ENCODE peak calls at places on chromosomes 16 and 17, in six cellular contexts. B, A, P, M, D and W are unnamed samples. For H3K4me1, the result is how much of the 10 kb centered on the place peaks cover.

GRCh38 chr16:29029168-29029994 is 44.5 kb downstream of the LAT start:
- DNase-seq in B (peak), A (no peak), P (no peak), M (peak), D (peak), W (peak)

GRCh38 chr17:5530265-5530782 is 44.0 kb downstream of the MIS12 start:
- DNase-seq in B (no peak), A (no peak), P (no peak), M (no peak), D (no peak), W (no peak)

GRCh38 chr16:31382485-31383161 is 10.5 kb upstream of the ITGAD start:
- DNase-seq in B (no peak), A (peak), P (peak), M (peak), D (peak), W (no peak)

GRCh38 chr17:6682339-6682738 is 30.8 kb downstream of the C17orf100 start:
- DNase-seq in B (no peak), A (no peak), P (no peak), M (no peak), D (no peak), W (no peak)

GRCh38 chr17:77957215-77957868 is 1.2 kb upstream of the TNRC6C start:
- DNase-seq in B (peak), A (no peak), P (no peak), M (peak), D (no peak), W (no peak)

GRCh38 chr17:79777166-79777843 is 643 bp upstream of the CBX2 start:
- DNase-seq in B (peak), A (peak), P (peak), M (peak), D (peak), W (no peak)

GRCh38 chr16:49755291-49755611 is 100.7 kb downstream of the ZNF423 start:
- DNase-seq in B (peak), A (peak), P (no peak), M (peak), D (no peak), W (no peak)

GRCh38 chr17:14427914-14428639 is 127.2 kb downstream of the HS3ST3B1 start:
- DNase-seq in B (no peak), A (no peak), P (no peak), M (no peak), D (no peak), W (no peak)

GRCh38 chr16:88782454-88783390 is 2.3 kb downstream of the PIEZO1 start:
- DNase-seq in B (peak), A (no peak), P (no peak), M (peak), D (no peak), W (no peak)

GRCh38 chr17:36740157-36740556 is 138.8 kb downstream of the MRM1 start:
- DNase-seq in B (no peak), A (no peak), P (no peak), M (no peak), D (peak), W (no peak)

GRCh38 chr17:61627125-61627524 is 36.1 kb upstream of the NACA2 start:
- DNase-seq in B (no peak), A (no peak), P (no peak), M (no peak), D (no peak), W (no peak)

GRCh38 chr17:16313159-16314090 is 39.8 kb downstream of the CENPV start:
- DNase-seq in B (no peak), A (no peak), P (peak), M (no peak), D (peak), W (no peak)

GRCh38 chr17:33049781-33050414 is 58.3 kb downstream of the SPACA3 start:
- DNase-seq in B (peak), A (peak), P (peak), M (peak), D (peak), W (no peak)

GRCh38 chr17:42116705-42117396 is 4.3 kb downstream of the KAT2A start:
- DNase-seq in B (peak), A (peak), P (peak), M (peak), D (peak), W (peak)

GRCh38 chr16:81544691-81545365 is 100.2 kb downstream of the CMIP start:
- DNase-seq in B (no peak), A (no peak), P (no peak), M (peak), D (no peak), W (no peak)

GRCh38 chr16:12267491-12267890 is 291.0 kb downstream of the SNX29 start:
- DNase-seq in B (no peak), A (peak), P (no peak), M (no peak), D (no peak), W (no peak)

GRCh38 chr17:66465701-66466100 is 163.3 kb downstream of the PRKCA start:
- DNase-seq in B (peak), A (no peak), P (no peak), M (peak), D (no peak), W (no peak)

GRCh38 chr16:12459993-12460392 is 343.7 kb downstream of the CPPED1 start:
- DNase-seq in B (no peak), A (no peak), P (no peak), M (no peak), D (no peak), W (no peak)

GRCh38 chr16:81551141-81551808 is 106.7 kb downstream of the CMIP start:
- DNase-seq in B (peak), A (no peak), P (no peak), M (no peak), D (no peak), W (no peak)

GRCh38 chr16:27499659-27500055 is 50.1 kb downstream of the GTF3C1 start:
- DNase-seq in B (no peak), A (no peak), P (no peak), M (no peak), D (no peak), W (no peak)

GRCh38 chr16:81558444-81559175 is 114.0 kb downstream of the CMIP start:
- DNase-seq in B (no peak), A (no peak), P (peak), M (no peak), D (no peak), W (no peak)

GRCh38 chr16:85018529-85019236 is 7.3 kb upstream of the ZDHHC7 start:
- DNase-seq in B (no peak), A (no peak), P (peak), M (no peak), D (no peak), W (no peak)

GRCh38 chr16:50295541-50296132 is 29.3 kb downstream of the ADCY7 start:
- DNase-seq in B (no peak), A (no peak), P (no peak), M (no peak), D (no peak), W (no peak)

GRCh38 chr16:52171481-52171880 is 375.5 kb downstream of the TOX3 start:
- DNase-seq in B (no peak), A (no peak), P (no peak), M (no peak), D (no peak), W (no peak)

GRCh38 chr17:50164697-50164988 is 1.2 kb upstream of the SGCA start:
- DNase-seq in B (no peak), A (no peak), P (no peak), M (no peak), D (no peak), W (no peak)

GRCh38 chr17:38922538-38923291 is 2.7 kb upstream of the LASP1NB start:
- DNase-seq in B (peak), A (peak), P (peak), M (peak), D (peak), W (no peak)

GRCh38 chr16:87864331-87864989 is 4.8 kb downstream of the SLC7A5 start:
- DNase-seq in B (no peak), A (no peak), P (no peak), M (no peak), D (no peak), W (no peak)

GRCh38 chr16:78925071-78925714 is 675.3 kb downstream of the MAF start:
- DNase-seq in B (peak), A (no peak), P (peak), M (no peak), D (no peak), W (no peak)

GRCh38 chr16:56640076-56640475 is 1.6 kb downstream of the MT1A start:
- DNase-seq in B (no peak), A (no peak), P (no peak), M (no peak), D (no peak), W (no peak)

GRCh38 chr17:45640141-45640850 is 143.8 kb upstream of the CRHR1 start:
- DNase-seq in B (peak), A (peak), P (peak), M (peak), D (peak), W (peak)

GRCh38 chr16:73048292-73049050 is 543 bp upstream of the ZFHX3 start:
- DNase-seq in B (peak), A (peak), P (peak), M (peak), D (peak), W (no peak)

GRCh38 chr17:78665952-78666920 is 89.0 kb upstream of the DNAH17 start:
- DNase-seq in B (no peak), A (no peak), P (no peak), M (no peak), D (no peak), W (no peak)

GRCh38 chr17:34616148-34616547 is 36.8 kb downstream of the TMEM132E start:
- DNase-seq in B (no peak), A (no peak), P (no peak), M (no peak), D (peak), W (no peak)

GRCh38 chr16:79798416-79799053 is 198.0 kb upstream of the MAF start:
- DNase-seq in B (no peak), A (no peak), P (no peak), M (no peak), D (no peak), W (no peak)

GRCh38 chr16:56635441-56635967 is 3.0 kb upstream of the MT1A start:
- DNase-seq in B (no peak), A (no peak), P (no peak), M (no peak), D (no peak), W (no peak)

GRCh38 chr16:83686726-83687125 is 121.1 kb upstream of the HSBP1 start:
- DNase-seq in B (no peak), A (no peak), P (no peak), M (no peak), D (no peak), W (no peak)

GRCh38 chr17:32875904-32876413 is 965 bp downstream of the MYO1D start:
- DNase-seq in B (peak), A (no peak), P (no peak), M (peak), D (no peak), W (no peak)

GRCh38 chr16:72896719-72897118 is 151.2 kb downstream of the ZFHX3 start:
- DNase-seq in B (no peak), A (no peak), P (no peak), M (no peak), D (no peak), W (no peak)

GRCh38 chr17:54063639-54064038 is 240.9 kb downstream of the KIF2B start:
- DNase-seq in B (no peak), A (no peak), P (no peak), M (no peak), D (no peak), W (no peak)

GRCh38 chr17:9702916-9703780 is 57.8 kb downstream of the USP43 start:
- DNase-seq in B (no peak), A (no peak), P (no peak), M (no peak), D (no peak), W (no peak)
- H3K4me1 ChIP-seq in B (under half), A (under half), P (under half), M (under half), D (under half), W (under half)

GRCh38 chr17:3556239-3556904 is 1.2 kb downstream of the TRPV3 start:
- DNase-seq in B (no peak), A (no peak), P (no peak), M (no peak), D (no peak), W (no peak)
- H3K4me1 ChIP-seq in B (under half), A (under half), P (under half), M (under half), D (under half), W (under half)

GRCh38 chr16:68244481-68244902 is 681 bp upstream of the PLA2G15 start:
- DNase-seq in B (no peak), A (no peak), P (no peak), M (no peak), D (no peak), W (no peak)
- H3K4me1 ChIP-seq in B (under half), A (under half), P (under half), M (under half), D (under half), W (under half)

DNA sequence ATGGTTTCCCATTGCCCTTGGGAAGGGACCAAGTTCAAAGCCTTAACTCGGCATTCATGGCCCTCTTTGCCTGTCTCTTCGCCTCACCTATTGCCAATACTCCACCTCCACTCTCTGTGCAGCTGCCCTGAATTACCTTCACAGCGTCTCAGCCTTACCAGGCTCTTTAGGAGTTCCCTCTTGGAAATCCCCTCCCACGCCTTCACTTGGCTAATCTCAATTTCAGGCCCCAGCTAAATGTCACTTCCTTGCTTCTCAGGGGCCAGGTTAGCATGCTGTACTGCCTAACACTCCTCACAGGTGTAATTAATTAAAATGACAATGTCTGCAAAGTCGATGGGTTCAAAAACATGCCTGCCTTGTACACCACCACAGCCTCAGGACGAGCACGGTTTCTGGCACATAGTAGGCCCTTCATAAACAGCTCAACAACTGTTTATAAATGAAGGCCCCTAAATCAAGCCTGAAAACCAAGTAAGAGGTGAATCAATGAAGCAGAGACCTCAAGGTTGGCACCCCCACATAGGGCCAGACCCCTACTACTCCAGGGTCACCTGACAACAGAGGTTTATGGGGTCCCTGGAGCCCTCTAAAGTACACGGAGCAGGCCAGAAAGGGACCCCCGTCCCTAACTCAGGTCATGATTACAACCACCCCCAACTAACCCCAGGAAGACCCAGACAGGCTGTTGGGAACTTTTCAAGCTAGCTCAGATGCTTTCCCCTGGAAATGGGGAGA is 11.2 kb upstream of the EEF2K start:
- DNase-seq in B (no peak), A (no peak), P (no peak), M (no peak), D (no peak), W (no peak)
- H3K4me1 ChIP-seq in B (under half), A (under half), P (under half), M (under half), D (under half), W (under half)

GRCh38 chr17:55794681-55795080 is 43.8 kb downstream of the PCTP start:
- DNase-seq in B (no peak), A (no peak), P (no peak), M (no peak), D (no peak), W (no peak)

GRCh38 chr17:55795098-55795497 is 44.2 kb downstream of the PCTP start:
- DNase-seq in B (no peak), A (no peak), P (no peak), M (no peak), D (no peak), W (no peak)

DNA sequence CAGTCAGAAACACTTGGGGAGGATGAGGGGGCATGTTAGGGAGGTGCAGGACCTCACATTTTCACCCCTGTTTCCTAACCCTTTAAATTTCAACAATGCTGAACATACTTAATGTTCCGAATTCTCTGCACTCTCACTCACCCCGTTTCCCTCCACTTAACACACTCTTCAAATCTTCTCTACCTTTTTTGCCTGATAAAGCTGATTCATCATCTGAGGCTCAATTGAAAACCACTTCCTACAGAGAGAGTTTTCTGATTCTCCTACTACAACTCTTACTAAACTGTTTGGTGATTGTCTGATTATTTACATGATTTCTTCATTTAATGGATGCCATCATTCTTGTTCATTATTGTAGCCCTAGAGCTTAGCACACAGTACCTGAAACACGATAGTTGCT is 42.4 kb downstream of the PCTP start:
- DNase-seq in B (no peak), A (no peak), P (no peak), M (no peak), D (no peak), W (no peak)
- H3K4me1 ChIP-seq in B (under half), A (under half), P (under half), M (under half), D (under half), W (under half)

DNA sequence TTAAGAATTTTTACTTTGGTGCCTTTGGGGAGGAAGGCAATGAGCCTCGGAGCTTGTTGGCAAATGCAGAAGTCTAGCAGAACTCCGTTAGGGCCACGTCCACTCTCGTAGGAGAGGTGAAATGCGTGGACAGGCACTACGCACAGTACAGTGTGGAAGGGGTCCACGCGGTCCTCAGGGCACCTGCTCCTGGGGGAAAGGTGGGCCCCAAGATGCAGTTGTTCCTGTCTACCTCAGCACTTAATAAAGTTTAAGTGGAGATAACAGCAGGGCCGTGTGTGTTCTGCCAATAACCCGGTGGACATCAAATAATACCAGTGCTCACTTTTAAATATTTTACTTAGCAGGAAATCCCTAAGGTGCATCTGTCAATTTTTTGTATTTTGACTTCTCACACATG is 1.8 kb downstream of the RAB11FIP3 start:
- DNase-seq in B (no peak), A (no peak), P (no peak), M (no peak), D (no peak), W (no peak)
- H3K4me1 ChIP-seq in B (under half), A (under half), P (half or more), M (under half), D (under half), W (under half)

DNA sequence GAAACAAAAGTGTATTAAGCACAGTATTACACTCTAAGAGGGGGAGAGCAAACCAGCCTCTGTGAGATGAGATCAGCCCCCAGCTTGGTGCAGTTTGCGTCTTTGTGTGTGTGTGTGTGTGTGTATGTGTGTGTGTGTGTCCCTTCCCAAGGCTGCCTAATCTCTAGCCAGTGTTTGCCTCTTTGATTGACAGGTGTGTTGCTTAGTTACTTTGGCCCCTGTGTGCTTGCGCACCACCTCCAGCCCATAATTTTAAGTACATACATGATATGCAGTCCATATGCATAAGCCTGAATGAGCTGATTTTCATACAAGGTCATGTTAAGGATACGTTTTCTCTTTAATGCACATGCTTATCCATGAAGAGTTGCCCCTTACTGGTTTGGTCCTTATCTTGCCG is 2.1 kb upstream of the KRTAP3-2 start:
- DNase-seq in B (no peak), A (no peak), P (no peak), M (no peak), D (no peak), W (no peak)
- H3K4me1 ChIP-seq in B (under half), A (under half), P (under half), M (under half), D (under half), W (under half)

DNA sequence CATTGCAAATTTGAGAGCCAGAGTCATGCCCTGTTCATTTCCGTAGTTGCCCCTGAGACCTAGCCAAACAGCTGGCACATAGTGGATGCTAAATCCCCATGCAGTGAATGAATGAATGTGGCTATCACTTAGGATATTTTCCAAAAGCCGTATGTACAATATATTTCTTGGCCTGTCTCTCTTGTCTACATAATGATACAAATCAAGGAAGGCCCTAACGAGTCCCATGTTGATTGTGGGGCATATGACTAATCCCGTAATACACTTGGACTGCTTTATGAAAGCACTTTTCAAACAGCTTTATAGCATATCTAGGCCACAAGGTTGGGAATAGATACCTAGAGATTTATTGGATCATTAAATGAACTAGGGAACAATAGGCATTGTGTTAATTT is 478.0 kb downstream of the SLC39A11 start:
- DNase-seq in B (no peak), A (no peak), P (no peak), M (no peak), D (no peak), W (no peak)
- H3K4me1 ChIP-seq in B (under half), A (under half), P (half or more), M (under half), D (under half), W (under half)

GRCh38 chr16:3959148-3959547 is 78.6 kb upstream of the CREBBP start:
- DNase-seq in B (peak), A (no peak), P (peak), M (peak), D (no peak), W (no peak)
- H3K4me1 ChIP-seq in B (under half), A (under half), P (under half), M (under half), D (under half), W (under half)

GRCh38 chr17:8138366-8138671 is 13.9 kb downstream of the PER1 start:
- DNase-seq in B (no peak), A (no peak), P (no peak), M (no peak), D (no peak), W (no peak)

GRCh38 chr17:8137645-8138342 is 13.9 kb upstream of the HES7 start:
- DNase-seq in B (peak), A (peak), P (no peak), M (no peak), D (no peak), W (no peak)

GRCh38 chr17:8140058-8140412 is 12.2 kb downstream of the PER1 start:
- DNase-seq in B (no peak), A (peak), P (peak), M (no peak), D (no peak), W (no peak)

GRCh38 chr17:8140413-8141029 is 11.7 kb downstream of the PER1 start:
- DNase-seq in B (no peak), A (peak), P (no peak), M (no peak), D (no peak), W (no peak)

GRCh38 chr17:8138672-8139371 is 13.4 kb downstream of the PER1 start:
- DNase-seq in B (peak), A (peak), P (peak), M (peak), D (peak), W (peak)
- H3K4me1 ChIP-seq in B (under half), A (under half), P (under half), M (under half), D (under half), W (under half)